ENCODE peak calls at places on chromosomes 12 and 14, in ten cellular contexts. Z is testis, Q is fibroblast of lung, D is upper lobe of right lung, C is mammary epithelial cell, G is endodermal cell, W is endothelial cell of umbilical vein, I is H1, R is SK-N-SH, E is ovary. X is an unnamed sample.

GRCh38 chr12:76138656-76139055 is 54.2 kb upstream of the NAP1L1 start:
- DNase-seq in E (no peak), G (no peak), R (no peak), Q (no peak), D (no peak), W (no peak), I (no peak), C (no peak), Z (no peak), X (no peak)

GRCh38 chr14:31229638-31230229 is 22.1 kb upstream of the HECTD1 start:
- DNase-seq in Q (peak), E (peak), G (peak), R (no peak), C (peak), Z (peak), D (peak), W (no peak), I (peak), X (peak)

GRCh38 chr14:56487090-56487667 is 92.4 kb upstream of the TMEM260 start:
- DNase-seq in E (no peak), Z (no peak), D (no peak), R (no peak), I (no peak), Q (peak), C (peak), G (no peak), W (peak), X (peak)

GRCh38 chr12:84874125-84874824 is 38.3 kb downstream of the SLC6A15 start:
- DNase-seq in I (no peak), W (peak), D (no peak), G (no peak), E (no peak), Z (no peak), Q (peak), R (peak), C (peak), X (peak)

GRCh38 chr12:130474599-130474998 is 136.9 kb downstream of the PIWIL1 start:
- DNase-seq in R (no peak), Z (no peak), W (no peak), C (no peak), Q (no peak), E (no peak), I (no peak), G (no peak), D (no peak), X (no peak)

GRCh38 chr12:120249266-120249874 is 16.2 kb downstream of the PXN start:
- DNase-seq in G (peak), I (no peak), W (peak), D (no peak), Q (no peak), E (no peak), C (no peak), Z (no peak), R (no peak), X (peak)

GRCh38 chr12:124904306-124905098 is 9.9 kb downstream of the UBC start:
- DNase-seq in D (peak), I (no peak), Z (peak), Q (peak), G (peak), W (peak), R (peak), E (peak), C (peak), X (peak)

GRCh38 chr12:49824886-49825285 is 3.3 kb downstream of the NCKAP5L start:
- DNase-seq in I (no peak), E (no peak), W (peak), C (peak), G (no peak), R (no peak), Z (no peak), D (no peak), Q (peak), X (peak)

GRCh38 chr14:80415636-80416035 is 204.3 kb upstream of the DIO2 start:
- DNase-seq in Z (no peak), Q (no peak), I (no peak), R (no peak), W (no peak), E (no peak), G (no peak), D (no peak), C (no peak), X (no peak)

GRCh38 chr12:131057211-131057721 is 103.6 kb downstream of the ADGRD1 start:
- DNase-seq in Z (peak), D (no peak), R (no peak), W (no peak), I (no peak), G (peak), E (no peak), C (no peak), Q (no peak), X (no peak)

GRCh38 chr12:11658796-11659195 is 9.3 kb downstream of the ETV6 start:
- DNase-seq in G (peak), Z (no peak), E (no peak), R (no peak), Q (peak), I (no peak), C (peak), W (no peak), D (no peak), X (peak)

GRCh38 chr12:99810718-99811593 is 163.4 kb downstream of the GARIN6 start:
- DNase-seq in I (no peak), R (peak), W (peak), G (no peak), E (no peak), C (peak), Z (peak), D (no peak), Q (peak), X (peak)

GRCh38 chr14:101588990-101589389 is 27.7 kb downstream of the DIO3 start:
- DNase-seq in C (no peak), Q (no peak), R (peak), I (no peak), D (no peak), E (peak), Z (peak), G (no peak), W (peak), X (no peak)

GRCh38 chr14:87231336-87232026 is 761.5 kb downstream of the GALC start:
- DNase-seq in Q (no peak), I (no peak), C (peak), W (no peak), E (no peak), Z (no peak), G (peak), R (no peak), D (no peak), X (no peak)

GRCh38 chr12:7439579-7440505 is 4.1 kb downstream of the CD163L1 start:
- DNase-seq in Q (peak), C (no peak), W (peak), G (peak), D (peak), Z (peak), I (peak), R (peak), E (no peak), X (peak)

GRCh38 chr12:9753042-9753820 is 7.5 kb downstream of the CD69 start:
- DNase-seq in E (no peak), C (no peak), Q (no peak), Z (no peak), G (no peak), R (no peak), D (no peak), W (peak), I (no peak), X (no peak)

GRCh38 chr12:104219361-104219892 is 3.8 kb downstream of the TXNRD1 start:
- DNase-seq in Z (peak), Q (peak), I (no peak), W (peak), E (no peak), C (peak), R (peak), D (no peak), G (no peak), X (peak)

GRCh38 chr12:117165342-117165741 is 24.9 kb downstream of the FBXO21 start:
- DNase-seq in Z (no peak), Q (no peak), W (no peak), D (no peak), G (no peak), C (no peak), R (no peak), I (no peak), E (no peak), X (no peak)

GRCh38 chr12:32970465-32971110 is 74.0 kb upstream of the PKP2 start:
- DNase-seq in G (no peak), C (no peak), R (no peak), D (no peak), E (no peak), Z (no peak), W (no peak), I (no peak), Q (no peak), X (no peak)

GRCh38 chr12:47867496-47867941 is 37.3 kb downstream of the VDR start:
- DNase-seq in C (peak), Z (no peak), E (no peak), W (peak), G (no peak), I (no peak), R (no peak), Q (peak), D (no peak), X (peak)

GRCh38 chr14:94681300-94682060 is 69.3 kb downstream of the SERPINA3 start:
- DNase-seq in Z (peak), G (peak), C (peak), R (peak), E (no peak), I (no peak), Q (peak), D (peak), W (peak), X (peak)

GRCh38 chr14:102187583-102188001 is 47.9 kb downstream of the WDR20 start:
- DNase-seq in R (no peak), I (no peak), C (peak), W (no peak), Q (no peak), E (no peak), G (peak), Z (no peak), D (no peak), X (peak)

GRCh38 chr14:74763803-74764531 is 851 bp downstream of the YLPM1 start:
- DNase-seq in C (peak), D (no peak), G (peak), I (peak), W (peak), R (peak), Z (peak), Q (peak), E (no peak), X (peak)

GRCh38 chr14:39372656-39373055 is 59.6 kb downstream of the FBXO33 start:
- DNase-seq in G (no peak), R (no peak), C (no peak), W (no peak), D (no peak), I (no peak), Q (peak), E (no peak), Z (no peak), X (peak)

GRCh38 chr12:55707841-55708694 is at the start of gene ITGA7:
- DNase-seq in I (peak), G (peak), Q (no peak), E (peak), D (peak), C (no peak), R (peak), Z (peak), W (no peak), X (no peak)

GRCh38 chr14:50312734-50313054 is 570 bp downstream of the DMAC2L start:
- DNase-seq in I (no peak), C (no peak), D (no peak), Q (peak), R (no peak), G (no peak), Z (no peak), W (no peak), E (no peak), X (peak)

DNA sequence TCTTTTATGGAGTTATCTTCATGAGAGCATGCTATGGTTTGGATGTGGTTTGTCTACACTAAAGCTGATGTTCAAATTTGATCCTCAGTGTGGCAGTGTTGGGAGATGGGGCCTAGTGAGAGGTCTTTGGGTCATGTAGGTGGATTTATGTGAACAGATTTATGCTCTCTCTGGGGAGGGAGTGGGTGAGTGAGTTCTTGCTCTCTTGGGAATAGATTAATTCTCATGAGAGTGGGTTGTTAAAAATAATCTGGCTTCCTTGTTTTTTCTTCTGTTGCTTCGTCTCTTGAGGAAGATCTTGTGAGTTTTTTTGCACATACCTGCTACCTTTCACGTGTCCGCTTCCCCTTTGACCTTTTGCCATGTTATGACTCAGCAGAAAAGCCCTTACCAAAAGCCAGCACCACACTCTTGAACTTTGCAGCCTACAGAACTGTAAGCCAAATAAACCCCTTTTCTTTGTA is 20.5 kb downstream of the DERA start:
- DNase-seq in I (no peak), W (no peak), R (no peak), E (no peak), Z (no peak), G (peak), Q (no peak), C (no peak), D (no peak), X (no peak)
- TF ChIP-seq CTCF in I (no peak), W (no peak), R (no peak), E (no peak), Z (no peak), G (peak), Q (no peak), C (peak), D (no peak), X (no peak)

GRCh38 chr12:67726868-67727267 is 78.3 kb downstream of the DYRK2 start:
- DNase-seq in G (no peak), Q (no peak), E (no peak), D (no peak), R (no peak), C (peak), I (no peak), W (no peak), Z (no peak), X (no peak)
- H3K4me3 ChIP-seq in G (no peak), Q (no peak), E (no peak), D (no peak), R (no peak), C (no peak), I (no peak), W (no peak), Z (no peak), X (no peak)

DNA sequence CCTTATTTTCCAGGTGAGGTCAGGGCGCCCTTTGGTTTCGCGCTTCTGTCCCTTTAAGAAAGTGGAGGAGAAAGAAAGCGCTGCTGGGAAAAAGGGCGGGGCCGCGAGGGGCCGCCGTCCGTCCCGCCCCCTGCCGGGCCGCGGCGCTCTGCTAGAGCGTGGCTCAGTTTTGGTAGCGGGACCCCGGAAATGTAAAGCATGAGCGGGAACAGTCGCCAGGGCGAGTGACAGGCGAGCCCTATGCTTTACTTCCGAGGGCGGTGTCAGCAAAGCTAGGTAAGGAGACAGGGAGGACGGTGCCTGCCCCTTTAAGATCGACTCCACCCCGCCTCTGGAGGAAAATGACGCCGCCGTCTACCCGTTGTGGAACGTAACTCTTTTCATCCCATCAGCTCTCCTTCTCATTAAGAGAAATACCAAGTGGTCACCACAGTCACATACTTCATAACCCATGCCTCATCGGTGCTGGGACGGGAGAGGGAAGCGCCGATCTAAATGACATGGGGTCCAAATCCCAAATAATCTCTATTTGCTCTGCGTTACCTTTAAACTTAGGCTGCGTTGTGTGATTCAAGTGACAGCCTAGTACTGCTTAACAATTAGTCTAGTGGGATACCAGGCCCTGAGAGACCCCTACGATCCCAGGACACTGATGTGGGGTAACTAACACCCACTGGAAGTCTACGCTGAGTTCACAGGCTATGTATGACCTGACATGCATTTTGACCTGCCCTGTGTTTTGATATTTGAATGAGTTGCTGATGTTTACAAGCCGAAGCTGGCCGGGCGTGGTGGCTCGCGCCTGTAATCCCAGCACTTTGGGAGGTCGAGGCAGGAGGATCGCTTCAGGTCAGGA is at the start of gene ETFBKMT:
- DNase-seq in W (peak), E (peak), C (peak), G (peak), I (peak), D (peak), R (peak), Q (peak), Z (peak), X (peak)
- TF ChIP-seq CTCF in W (peak), E (peak), C (peak), G (peak), I (no peak), D (peak), R (peak), Q (peak), Z (peak), X (no peak)

DNA sequence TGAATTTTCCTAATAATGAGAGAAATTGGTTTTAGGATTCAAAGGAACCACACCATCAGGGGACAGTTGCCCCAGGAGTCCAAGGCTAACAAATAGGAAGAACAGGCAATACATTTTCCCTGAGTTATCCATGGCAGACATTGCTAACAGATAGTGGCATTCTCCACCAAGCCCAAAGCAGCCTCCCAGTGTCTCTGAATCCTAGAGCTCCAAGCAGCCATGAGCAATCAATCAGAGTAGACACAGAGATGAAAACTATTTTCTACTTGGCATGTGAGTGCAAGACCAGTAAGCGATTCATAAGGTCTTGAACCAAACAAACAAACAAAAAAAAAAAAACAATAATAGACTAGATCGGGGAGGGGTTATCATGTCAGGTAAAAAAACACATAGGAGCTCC is 515.7 kb downstream of the MED13L start:
- DNase-seq in C (no peak), W (no peak), Q (no peak), E (no peak), G (no peak), I (no peak), Z (no peak), D (no peak), R (no peak), X (no peak)
- H3K4me3 ChIP-seq in C (no peak), W (no peak), Q (no peak), E (no peak), G (no peak), I (no peak), Z (no peak), D (no peak), R (no peak), X (no peak)